ENCODE peak calls at places on chromosomes 6 and 20, in six cellular contexts. One of them, this sample, is unnamed.
A peak's percentile ranks its signal among the peaks of the same experiment; 100 is the strongest.

GRCh38 chr6:160430741-160431140 is 82.6 kb downstream of the SLC22A3 start:
- DNase-seq in sigmoid colon: peak; percentile 73
- DNase-seq in H1: no peak
- DNase-seq in HepG2: no peak
- DNase-seq in K562: no peak
- DNase-seq in transverse colon: no peak
- DNase-seq in this sample: no peak

GRCh38 chr6:56944651-56945050 is 10.3 kb upstream of the BEND6 start:
- DNase-seq in transverse colon: no peak
- DNase-seq in H1: no peak
- DNase-seq in HepG2: no peak
- DNase-seq in K562: no peak
- DNase-seq in sigmoid colon: no peak
- DNase-seq in this sample: no peak

GRCh38 chr6:142153230-142153629 is 6.2 kb downstream of the VTA1 start:
- DNase-seq in K562: no peak
- DNase-seq in HepG2: no peak
- DNase-seq in transverse colon: no peak
- DNase-seq in H1: no peak
- DNase-seq in sigmoid colon: no peak
- DNase-seq in this sample: no peak

GRCh38 chr6:89581669-89582068 is 56.9 kb downstream of the LYRM2 start:
- DNase-seq in H1: no peak
- DNase-seq in sigmoid colon: no peak
- DNase-seq in HepG2: no peak
- DNase-seq in K562: no peak
- DNase-seq in transverse colon: no peak
- DNase-seq in this sample: no peak

GRCh38 chr6:166078294-166078693 is 89.4 kb downstream of the TBXT start:
- DNase-seq in sigmoid colon: no peak
- DNase-seq in H1: no peak
- DNase-seq in transverse colon: no peak
- DNase-seq in HepG2: no peak
- DNase-seq in K562: no peak
- DNase-seq in this sample: no peak

GRCh38 chr6:124560836-124561585 is 401.2 kb upstream of the RNF217 start:
- DNase-seq in sigmoid colon: no peak
- DNase-seq in H1: no peak
- DNase-seq in HepG2: no peak
- DNase-seq in K562: no peak
- DNase-seq in transverse colon: no peak
- DNase-seq in this sample: no peak

GRCh38 chr6:16132909-16133308 is 4.0 kb downstream of the MYLIP start:
- DNase-seq in transverse colon: no peak
- DNase-seq in sigmoid colon: no peak
- DNase-seq in HepG2: no peak
- DNase-seq in K562: no peak
- DNase-seq in H1: no peak
- DNase-seq in this sample: no peak

GRCh38 chr6:1143655-1144054 is 168.2 kb upstream of the FOXQ1 start:
- DNase-seq in HepG2: no peak
- DNase-seq in sigmoid colon: no peak
- DNase-seq in transverse colon: no peak
- DNase-seq in H1: no peak
- DNase-seq in K562: no peak
- DNase-seq in this sample: no peak

GRCh38 chr20:59961423-59961822 is 3.2 kb downstream of the CDH26 start:
- DNase-seq in K562: no peak
- DNase-seq in H1: no peak
- DNase-seq in HepG2: no peak
- DNase-seq in sigmoid colon: no peak
- DNase-seq in transverse colon: no peak
- DNase-seq in this sample: no peak

GRCh38 chr6:27091661-27092315 is 155.7 kb upstream of the PRSS16 start:
- DNase-seq in K562: peak; percentile 59
- DNase-seq in sigmoid colon: no peak
- DNase-seq in transverse colon: no peak
- DNase-seq in H1: peak; percentile 38
- DNase-seq in HepG2: peak; percentile 66
- DNase-seq in this sample: no peak

GRCh38 chr20:50445367-50446151 is 64.6 kb upstream of the PTPN1 start:
- DNase-seq in transverse colon: no peak
- DNase-seq in sigmoid colon: no peak
- DNase-seq in H1: no peak
- DNase-seq in K562: no peak
- DNase-seq in HepG2: no peak
- DNase-seq in this sample: no peak

GRCh38 chr6:5996701-5997419 is 9.9 kb downstream of the NRN1 start:
- DNase-seq in sigmoid colon: no peak
- DNase-seq in K562: no peak
- DNase-seq in H1: no peak
- DNase-seq in transverse colon: no peak
- DNase-seq in HepG2: no peak
- DNase-seq in this sample: no peak

GRCh38 chr6:6314601-6315000 is 5.9 kb downstream of the F13A1 start:
- DNase-seq in K562: no peak
- DNase-seq in transverse colon: no peak
- DNase-seq in sigmoid colon: no peak
- DNase-seq in HepG2: no peak
- DNase-seq in H1: no peak
- DNase-seq in this sample: no peak

GRCh38 chr20:44092551-44093248 is 94.3 kb downstream of the JPH2 start:
- DNase-seq in H1: no peak
- DNase-seq in transverse colon: no peak
- DNase-seq in sigmoid colon: peak; percentile 32
- DNase-seq in K562: no peak
- DNase-seq in HepG2: peak; percentile 27
- DNase-seq in this sample: no peak

GRCh38 chr6:12363651-12364381 is 73.7 kb downstream of the EDN1 start:
- DNase-seq in HepG2: peak; percentile 52
- DNase-seq in H1: no peak
- DNase-seq in sigmoid colon: no peak
- DNase-seq in transverse colon: peak; percentile 69
- DNase-seq in K562: no peak
- DNase-seq in this sample: peak; percentile 75

GRCh38 chr20:3510110-3510509 is 39.3 kb downstream of the ATRN start:
- DNase-seq in HepG2: peak; percentile 87
- DNase-seq in H1: no peak
- DNase-seq in sigmoid colon: no peak
- DNase-seq in transverse colon: no peak
- DNase-seq in K562: no peak
- DNase-seq in this sample: no peak

GRCh38 chr6:111228094-111228493 is 140.8 kb downstream of the SLC16A10 start:
- DNase-seq in H1: no peak
- DNase-seq in sigmoid colon: no peak
- DNase-seq in transverse colon: no peak
- DNase-seq in HepG2: no peak
- DNase-seq in K562: no peak
- DNase-seq in this sample: no peak

GRCh38 chr6:129335792-129336191 is 374.2 kb downstream of the ARHGAP18 start:
- DNase-seq in K562: no peak
- DNase-seq in H1: no peak
- DNase-seq in HepG2: no peak
- DNase-seq in transverse colon: no peak
- DNase-seq in sigmoid colon: no peak
- DNase-seq in this sample: no peak

DNA sequence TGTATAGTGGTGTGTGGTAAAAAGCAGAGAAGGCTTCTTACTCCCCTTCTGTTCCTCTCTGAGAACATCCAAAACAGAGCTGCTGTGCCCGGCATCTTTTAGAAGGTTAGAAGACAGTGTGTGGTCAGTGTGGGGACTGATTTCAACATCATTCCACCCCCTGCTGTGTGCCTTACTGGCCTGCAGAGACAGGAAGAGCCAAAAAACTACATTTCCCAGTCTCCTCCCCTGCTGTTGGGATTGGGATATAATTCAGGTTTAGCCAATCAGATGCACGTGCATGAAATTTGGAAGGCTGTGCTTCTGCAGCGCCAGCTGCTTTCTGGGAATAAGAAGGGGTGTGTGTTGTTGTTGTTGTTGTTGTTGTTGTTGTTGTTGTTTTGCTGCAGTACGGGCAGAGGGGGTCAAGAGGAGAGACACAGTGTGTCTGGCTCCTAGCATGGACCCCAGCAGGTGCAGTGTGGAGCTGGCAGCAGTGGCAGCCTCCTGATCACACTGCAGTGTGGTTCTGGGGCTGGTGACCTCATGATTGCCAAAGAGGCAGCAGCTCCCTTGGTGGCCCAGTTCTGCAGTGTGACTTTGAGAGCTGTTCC is 74.7 kb downstream of the MRPL14 start:
- DNase-seq in H1: no peak
- DNase-seq in sigmoid colon: peak; percentile 78
- DNase-seq in K562: peak; percentile 78
- DNase-seq in HepG2: no peak
- DNase-seq in transverse colon: no peak
- DNase-seq in this sample: no peak
- TF ChIP-seq CTCF in H1: no peak
- TF ChIP-seq CTCF in sigmoid colon: no peak
- TF ChIP-seq CTCF in K562: peak; percentile 2
- TF ChIP-seq CTCF in HepG2: no peak
- TF ChIP-seq CTCF in transverse colon: no peak
- TF ChIP-seq CTCF in this sample: no peak

DNA sequence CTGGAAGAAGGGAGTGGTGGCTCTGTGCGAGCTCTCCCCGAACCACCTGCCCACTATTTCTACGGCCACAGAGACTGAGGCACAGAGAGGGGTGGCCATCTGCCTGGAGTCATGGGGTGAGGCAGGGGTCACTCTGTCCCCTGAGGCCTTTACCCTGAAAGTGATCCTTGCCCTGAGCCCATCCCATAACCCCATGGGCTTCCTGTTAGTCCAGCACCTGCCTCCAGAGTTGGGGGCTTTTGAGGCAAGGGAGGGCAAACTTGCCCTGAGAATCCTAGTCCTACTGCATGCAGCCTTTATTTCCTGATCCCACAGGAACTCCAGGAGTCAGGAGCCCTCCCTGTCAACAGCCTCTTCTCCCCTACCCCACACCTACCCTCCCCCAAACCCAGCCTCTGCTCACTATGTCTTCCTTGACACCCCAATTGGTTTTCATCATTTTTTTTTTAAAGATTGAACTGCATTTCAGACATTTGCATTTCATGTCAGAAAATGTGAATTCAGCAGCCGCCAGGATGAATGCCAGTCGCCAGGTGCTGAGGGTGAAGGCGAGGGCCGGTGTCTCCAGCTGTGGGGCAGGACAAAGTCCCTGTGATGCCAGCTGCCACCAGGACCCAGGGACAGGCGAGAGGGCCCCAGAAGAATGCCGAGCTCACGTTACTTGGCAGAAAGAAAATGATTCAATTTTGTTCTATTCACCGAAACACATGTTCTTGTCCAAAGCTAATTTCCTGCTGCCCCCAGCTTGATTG is 47.6 kb upstream of the NNAT start:
- DNase-seq in HepG2: no peak
- DNase-seq in K562: no peak
- DNase-seq in transverse colon: no peak
- DNase-seq in H1: no peak
- DNase-seq in sigmoid colon: peak; percentile 12
- DNase-seq in this sample: no peak
- TF ChIP-seq EP300 in HepG2: no peak
- TF ChIP-seq EP300 in K562: no peak
- TF ChIP-seq EP300 in transverse colon: no peak
- TF ChIP-seq EP300 in H1: no peak
- TF ChIP-seq EP300 in sigmoid colon: no peak
- TF ChIP-seq EP300 in this sample: no peak

GRCh38 chr20:41782255-41782654 is 164.1 kb upstream of the CHD6 start:
- DNase-seq in K562: no peak
- DNase-seq in transverse colon: no peak
- DNase-seq in H1: no peak
- DNase-seq in sigmoid colon: no peak
- DNase-seq in HepG2: no peak
- DNase-seq in this sample: no peak
- TF ChIP-seq POLR2AphosphoS5 in K562: no peak
- TF ChIP-seq POLR2AphosphoS5 in transverse colon: no peak
- TF ChIP-seq POLR2AphosphoS5 in H1: no peak
- TF ChIP-seq POLR2AphosphoS5 in sigmoid colon: no peak
- TF ChIP-seq POLR2AphosphoS5 in HepG2: no peak
- TF ChIP-seq POLR2AphosphoS5 in this sample: no peak

GRCh38 chr6:153059757-153060156 is 57.2 kb upstream of the MTRF1L start:
- DNase-seq in H1: no peak
- DNase-seq in K562: no peak
- DNase-seq in sigmoid colon: no peak
- DNase-seq in transverse colon: no peak
- DNase-seq in HepG2: peak; percentile 7
- DNase-seq in this sample: no peak
- TF ChIP-seq CTCF in H1: no peak
- TF ChIP-seq CTCF in K562: no peak
- TF ChIP-seq CTCF in sigmoid colon: no peak
- TF ChIP-seq CTCF in transverse colon: no peak
- TF ChIP-seq CTCF in HepG2: no peak
- TF ChIP-seq CTCF in this sample: no peak

GRCh38 chr20:51980277-51980676 is 178.0 kb upstream of the SALL4 start:
- DNase-seq in transverse colon: no peak
- DNase-seq in H1: no peak
- DNase-seq in K562: no peak
- DNase-seq in sigmoid colon: no peak
- DNase-seq in HepG2: no peak
- DNase-seq in this sample: no peak

GRCh38 chr20:51985753-51986152 is 183.4 kb upstream of the SALL4 start:
- DNase-seq in H1: no peak
- DNase-seq in HepG2: no peak
- DNase-seq in sigmoid colon: no peak
- DNase-seq in K562: no peak
- DNase-seq in transverse colon: no peak
- DNase-seq in this sample: no peak

GRCh38 chr20:51987812-51988211 is 185.5 kb upstream of the SALL4 start:
- DNase-seq in sigmoid colon: no peak
- DNase-seq in K562: no peak
- DNase-seq in H1: no peak
- DNase-seq in transverse colon: no peak
- DNase-seq in HepG2: no peak
- DNase-seq in this sample: no peak

GRCh38 chr20:51979226-51979625 is 176.9 kb upstream of the SALL4 start:
- DNase-seq in H1: no peak
- DNase-seq in HepG2: no peak
- DNase-seq in sigmoid colon: no peak
- DNase-seq in K562: no peak
- DNase-seq in transverse colon: no peak
- DNase-seq in this sample: no peak

DNA sequence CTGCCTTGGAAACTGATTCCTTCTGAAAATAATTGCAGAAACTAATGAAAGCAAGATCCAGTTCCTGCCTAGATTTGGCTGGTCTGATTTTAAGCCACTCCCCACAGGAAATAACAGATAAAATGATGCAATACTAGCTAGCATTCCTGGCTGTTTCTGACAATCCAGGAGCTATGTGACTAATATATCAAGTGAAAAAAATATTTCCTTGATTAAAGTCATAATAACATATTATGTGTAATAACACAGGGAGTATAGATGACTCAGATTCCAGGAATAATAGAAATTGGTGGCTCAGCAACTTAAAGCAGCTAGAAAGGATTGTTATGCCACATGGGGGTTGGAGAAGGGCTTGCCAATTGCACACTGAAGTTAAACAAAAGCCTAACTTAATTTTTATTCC is 182.7 kb upstream of the SALL4 start:
- DNase-seq in H1: no peak
- DNase-seq in K562: no peak
- DNase-seq in transverse colon: no peak
- DNase-seq in HepG2: peak; percentile 54
- DNase-seq in sigmoid colon: no peak
- DNase-seq in this sample: no peak
- TF ChIP-seq EP300 in H1: no peak
- TF ChIP-seq EP300 in K562: no peak
- TF ChIP-seq EP300 in transverse colon: no peak
- TF ChIP-seq EP300 in HepG2: no peak
- TF ChIP-seq EP300 in sigmoid colon: no peak
- TF ChIP-seq EP300 in this sample: no peak